ENCODE peak calls at places on chromosomes 1 and 21, in four cellular contexts. D, A, N and E are unnamed samples.

GRCh38 chr1:117838911-117839310 is 90.5 kb downstream of the GDAP2 start:
- DNase-seq in D (no peak), A (no peak), N (peak; percentile 87), E (peak; percentile 35)

GRCh38 chr1:116666747-116667576 is 571 bp downstream of the IGSF3 start:
- DNase-seq in D (peak; percentile 6), A (peak; percentile 11), N (no peak), E (no peak)

GRCh38 chr1:110212165-110213142 is 2.3 kb downstream of the KCNC4 start:
- DNase-seq in D (peak; percentile 10), A (no peak), N (no peak), E (no peak)

GRCh38 chr1:19799233-19799876 is 361 bp downstream of the TMCO4 start:
- DNase-seq in D (peak; percentile 68), A (peak; percentile 20), N (peak; percentile 37), E (peak; percentile 9)

GRCh38 chr1:227894306-227894721 is 53.4 kb downstream of the WNT9A start:
- DNase-seq in D (peak; percentile 0), A (peak; percentile 2), N (no peak), E (no peak)

GRCh38 chr1:30778156-30778978 is 20.8 kb upstream of the LAPTM5 start:
- DNase-seq in D (peak; percentile 61), A (no peak), N (peak; percentile 90), E (peak; percentile 86)

GRCh38 chr1:84774674-84775548 is 84.7 kb upstream of the SSX2IP start:
- DNase-seq in D (no peak), A (no peak), N (no peak), E (no peak)

GRCh38 chr1:211699059-211699458 is 23.6 kb upstream of the NEK2 start:
- DNase-seq in D (no peak), A (no peak), N (no peak), E (no peak)

GRCh38 chr1:107867422-107867821 is 97.6 kb downstream of the VAV3 start:
- DNase-seq in D (no peak), A (no peak), N (no peak), E (no peak)

GRCh38 chr21:44331650-44332306 is 7.4 kb downstream of the CFAP410 start:
- DNase-seq in D (no peak), A (no peak), N (no peak), E (no peak)

GRCh38 chr1:68363346-68363745 is 86.4 kb downstream of the RPE65 start:
- DNase-seq in D (no peak), A (no peak), N (no peak), E (peak; percentile 30)

GRCh38 chr1:178784131-178784536 is 59.1 kb downstream of the RALGPS2 start:
- DNase-seq in D (no peak), A (no peak), N (peak; percentile 21), E (no peak)

GRCh38 chr1:9249534-9250335 is 15.2 kb downstream of the H6PD start:
- DNase-seq in D (peak; percentile 12), A (peak; percentile 64), N (peak; percentile 54), E (no peak)

GRCh38 chr1:244326757-244327156 is 125.0 kb downstream of the ADSS2 start:
- DNase-seq in D (no peak), A (no peak), N (no peak), E (no peak)

GRCh38 chr1:111593403-111594127 is 26.0 kb upstream of the RAP1A start:
- DNase-seq in D (no peak), A (no peak), N (peak; percentile 20), E (no peak)

GRCh38 chr1:36279110-36279788 is 26.9 kb upstream of the SH3D21 start:
- DNase-seq in D (no peak), A (no peak), N (no peak), E (no peak)